ENCODE peak calls at places on chromosomes 11 and 22, in nine cellular contexts. K, H, Z, E, B, I, O, R and X are unnamed samples.

GRCh38 chr22:30488121-30488520 is 16.3 kb upstream of the SEC14L3 start:
- DNase-seq in K (no peak), H (no peak), Z (no peak), E (no peak), B (no peak), I (no peak), O (no peak), R (no peak), X (no peak)

GRCh38 chr11:128776434-128777284 is 82.8 kb downstream of the FLI1 start:
- DNase-seq in K (peak; percentile 42), H (no peak), Z (peak; percentile 49), E (peak; percentile 41), B (peak; percentile 49), I (no peak), O (no peak), R (peak; percentile 78), X (no peak)

GRCh38 chr11:77064648-77065217 is 2.0 kb upstream of the CAPN5 start:
- DNase-seq in K (no peak), H (no peak), Z (no peak), E (no peak), B (no peak), I (no peak), O (no peak), R (no peak), X (no peak)

GRCh38 chr11:130220311-130221030 is 60.9 kb downstream of the ST14 start:
- DNase-seq in K (no peak), H (peak; percentile 32), Z (no peak), E (no peak), B (no peak), I (no peak), O (no peak), R (no peak), X (no peak)

GRCh38 chr11:69102732-69103615 is 52.8 kb upstream of the SMIM38 start:
- DNase-seq in K (no peak), H (no peak), Z (no peak), E (no peak), B (peak; percentile 38), I (no peak), O (no peak), R (peak; percentile 64), X (no peak)

GRCh38 chr11:134527382-134528243 is 115.6 kb upstream of the B3GAT1 start:
- DNase-seq in K (no peak), H (peak; percentile 24), Z (peak; percentile 20), E (no peak), B (no peak), I (no peak), O (no peak), R (no peak), X (peak; percentile 47)

GRCh38 chr22:29726512-29727247 is 6.9 kb downstream of the CABP7 start:
- DNase-seq in K (no peak), H (no peak), Z (no peak), E (no peak), B (no peak), I (no peak), O (no peak), R (no peak), X (no peak)

GRCh38 chr11:4111834-4112233 is 17.2 kb downstream of the RRM1 start:
- DNase-seq in K (no peak), H (no peak), Z (no peak), E (no peak), B (no peak), I (no peak), O (no peak), R (no peak), X (no peak)

GRCh38 chr22:19568337-19569311 is 44.4 kb upstream of the CLDN5 start:
- DNase-seq in K (peak; percentile 91), H (no peak), Z (no peak), E (no peak), B (no peak), I (no peak), O (peak; percentile 69), R (no peak), X (no peak)

GRCh38 chr22:17891427-17892167 is 117.3 kb upstream of the BID start:
- DNase-seq in K (no peak), H (no peak), Z (no peak), E (peak; percentile 7), B (no peak), I (no peak), O (no peak), R (peak; percentile 56), X (peak; percentile 51)

GRCh38 chr11:1293619-1294015 is 15.8 kb downstream of the TOLLIP start:
- DNase-seq in K (no peak), H (peak; percentile 46), Z (peak; percentile 56), E (peak; percentile 25), B (peak; percentile 63), I (peak; percentile 53), O (no peak), R (no peak), X (peak; percentile 73)

GRCh38 chr11:8283510-8284272 is 20.0 kb upstream of the LMO1 start:
- DNase-seq in K (no peak), H (peak; percentile 36), Z (no peak), E (no peak), B (no peak), I (no peak), O (no peak), R (peak; percentile 67), X (no peak)

GRCh38 chr11:130212431-130212961 is 52.9 kb downstream of the ST14 start:
- DNase-seq in K (no peak), H (peak; percentile 30), Z (peak; percentile 22), E (no peak), B (no peak), I (no peak), O (no peak), R (no peak), X (peak; percentile 30)

GRCh38 chr11:74493816-74494630 is 499 bp upstream of the LIPT2 start:
- DNase-seq in K (no peak), H (no peak), Z (no peak), E (no peak), B (peak; percentile 29), I (no peak), O (no peak), R (no peak), X (no peak)

GRCh38 chr11:45625611-45626010 is 39.8 kb downstream of the CHST1 start:
- DNase-seq in K (no peak), H (no peak), Z (no peak), E (no peak), B (no peak), I (no peak), O (no peak), R (no peak), X (no peak)

GRCh38 chr11:47514825-47515647 is 37.9 kb downstream of the CELF1 start:
- DNase-seq in K (peak; percentile 81), H (no peak), Z (no peak), E (no peak), B (no peak), I (peak; percentile 59), O (peak; percentile 70), R (no peak), X (no peak)

GRCh38 chr11:65013130-65013691 is 749 bp upstream of the ARL2 start:
- DNase-seq in K (peak; percentile 89), H (peak; percentile 95), Z (peak; percentile 93), E (peak; percentile 94), B (peak; percentile 93), I (peak; percentile 91), O (peak; percentile 61), R (no peak), X (peak; percentile 94)

GRCh38 chr11:126411971-126412381 is 56.5 kb downstream of the ST3GAL4 start:
- DNase-seq in K (peak; percentile 41), H (no peak), Z (no peak), E (no peak), B (no peak), I (no peak), O (no peak), R (no peak), X (no peak)
- TF ChIP-seq CTCF in K (peak; percentile 42), H (no peak), Z (no peak), E (no peak), B (no peak), I (no peak), O (peak; percentile 32), R (peak; percentile 44), X (no peak)

DNA sequence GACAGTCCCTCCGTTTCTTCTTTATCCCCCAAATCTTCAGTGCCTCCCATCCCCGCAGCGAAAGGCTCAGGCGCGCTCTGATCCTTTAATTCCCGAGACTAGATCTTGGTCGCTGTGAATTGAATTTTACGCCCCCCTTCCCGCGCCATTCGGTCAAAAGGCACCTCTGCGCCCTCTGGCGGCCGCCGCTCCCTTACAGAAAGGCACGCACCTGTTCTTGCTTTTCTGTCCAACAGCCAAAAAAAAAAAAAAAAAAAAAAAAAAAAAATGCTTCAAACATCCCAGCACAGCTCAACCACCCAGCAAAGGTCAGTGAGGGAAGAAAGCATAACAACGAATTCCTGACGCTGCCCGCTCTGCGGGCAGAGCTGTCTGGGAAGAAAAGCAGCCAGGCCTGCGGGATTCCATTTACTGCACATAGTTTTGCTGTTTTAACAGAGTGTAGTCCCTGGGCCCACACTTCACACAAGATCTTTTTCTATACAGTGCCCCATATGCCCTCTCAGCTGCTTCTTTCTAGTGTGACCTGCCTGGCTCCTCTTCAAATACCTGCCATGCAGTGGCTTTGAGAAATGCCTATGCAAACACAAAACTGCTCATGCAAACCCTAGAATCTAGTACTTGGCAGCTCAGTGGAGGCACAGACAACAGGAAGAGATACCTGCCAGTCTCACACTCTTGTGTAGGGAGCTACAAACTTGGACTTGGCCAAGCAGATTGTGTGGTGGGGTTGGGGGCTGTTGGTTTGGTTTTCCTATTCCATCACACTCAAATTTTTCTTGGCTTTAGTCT is 1.3 kb upstream of the ESAM start:
- DNase-seq in K (peak; percentile 75), H (peak; percentile 93), Z (peak; percentile 92), E (no peak), B (peak; percentile 80), I (no peak), O (no peak), R (peak; percentile 95), X (peak; percentile 85)
- TF ChIP-seq CTCF in K (peak; percentile 73), H (peak; percentile 82), Z (peak; percentile 75), E (peak; percentile 62), B (peak; percentile 68), I (peak; percentile 94), O (peak; percentile 85), R (peak; percentile 77), X (peak; percentile 70)

GRCh38 chr11:10181811-10182210 is 112.2 kb downstream of the SBF2 start:
- DNase-seq in K (peak; percentile 75), H (no peak), Z (no peak), E (peak; percentile 8), B (no peak), I (no peak), O (no peak), R (no peak), X (no peak)
- TF ChIP-seq CTCF in K (peak; percentile 35), H (peak; percentile 12), Z (no peak), E (peak; percentile 38), B (no peak), I (no peak), O (peak; percentile 19), R (peak; percentile 35), X (no peak)

DNA sequence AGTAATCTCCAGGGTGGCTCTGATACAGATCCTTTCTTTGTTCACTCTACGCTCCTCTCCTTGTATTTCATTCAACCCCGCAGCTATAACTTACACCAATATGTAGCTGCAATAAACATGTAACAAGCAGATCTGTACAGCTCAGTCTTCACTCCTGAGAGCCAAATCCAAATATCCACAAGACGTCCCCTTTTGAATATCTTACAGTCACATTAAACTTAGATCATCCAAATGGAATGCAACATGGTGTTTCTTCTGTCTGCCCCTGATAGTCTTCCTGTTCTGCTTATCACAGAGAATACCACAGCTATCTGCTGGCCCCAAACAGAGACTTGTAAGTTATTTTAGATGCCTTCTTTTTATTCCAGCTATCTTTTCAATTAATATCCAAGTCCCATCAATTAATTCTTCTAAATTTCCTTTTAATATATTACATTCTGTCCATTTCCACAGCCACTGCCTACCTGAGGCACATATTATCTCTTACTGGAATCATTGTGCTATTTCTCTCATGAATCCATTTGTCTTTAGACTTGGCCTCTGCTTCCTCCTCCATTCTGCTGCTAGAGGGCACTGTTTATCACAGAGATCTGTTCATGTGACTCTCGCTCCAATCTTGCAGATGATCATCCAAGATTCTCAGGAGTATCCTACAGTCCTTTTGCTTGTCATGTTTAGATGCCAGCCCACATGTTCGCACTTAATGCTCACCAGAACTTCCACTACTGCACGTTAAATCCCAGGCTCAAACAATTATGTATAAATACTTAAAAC is 908.6 kb downstream of the NTM start:
- DNase-seq in K (peak; percentile 31), H (no peak), Z (no peak), E (no peak), B (no peak), I (no peak), O (peak; percentile 15), R (peak; percentile 35), X (no peak)
- TF ChIP-seq CTCF in K (peak; percentile 35), H (peak; percentile 42), Z (no peak), E (no peak), B (no peak), I (no peak), O (peak; percentile 58), R (peak; percentile 67), X (no peak)